ENCODE peak calls at places on chromosomes 6 and 20, in ten cellular contexts. J is uterus; G is stimulated activated CD4-positive, alpha-beta T cell treated with anti-CD3 and anti-CD28 coated beads, Interleukin-1b, Interleukin-23, amount 100 ng/mL, for 1 hour; Z is activated CD4-positive, alpha-beta T cell treated with anti-CD3 and anti-CD28 coated beads, Interleukin-2, amount 50 U/mL, for 1 hour; M is stimulated activated naive B cell treated with anti-CD40 and anti-IgM and Interleukin-4, amounts not matched to agents 10 μg/mL and 1 μg/mL and 100 μg/mL, for 72 hours; N is T-helper 2 cell; R is LHCN-M2; P is HFFc6; W is stimulated activated CD8-positive, alpha-beta memory T cell treated with anti-CD3 and anti-CD28 coated beads, Interleukin-7, amount 100 ng/mL, for 1 hour; F is left ventricle myocardium inferior. D is an unnamed sample.

GRCh38 chr6:7143161-7143974 is 35.6 kb downstream of the RREB1 start:
- DNase-seq in J (no peak), Z (no peak), W (no peak), F (no peak), G (no peak), R (peak), P (no peak), N (no peak), M (no peak), D (no peak)

GRCh38 chr20:19482726-19483125 is 270.3 kb downstream of the SLC24A3 start:
- DNase-seq in W (no peak), M (no peak), F (no peak), N (no peak), P (no peak), R (no peak), Z (no peak), J (no peak), G (no peak), D (no peak)

GRCh38 chr6:132750455-132751248 is 7.1 kb downstream of the VNN2 start:
- DNase-seq in N (peak), P (no peak), Z (no peak), F (no peak), W (no peak), R (no peak), J (no peak), G (no peak), M (no peak), D (no peak)

GRCh38 chr6:80610821-80611220 is 504.4 kb downstream of the BCKDHB start:
- DNase-seq in R (peak), Z (no peak), G (no peak), F (no peak), J (no peak), P (peak), N (no peak), W (no peak), M (no peak), D (peak)

GRCh38 chr20:64238115-64238825 is 17.3 kb upstream of the PCMTD2 start:
- DNase-seq in R (no peak), G (no peak), M (no peak), P (no peak), J (no peak), W (no peak), N (no peak), Z (no peak), F (no peak), D (no peak)

GRCh38 chr20:4488407-4489339 is 233.0 kb upstream of the PRND start:
- DNase-seq in J (no peak), F (no peak), N (no peak), W (no peak), Z (no peak), M (no peak), P (peak), G (no peak), R (peak), D (no peak)

GRCh38 chr6:142279350-142280180 is 22.2 kb upstream of the ADGRG6 start:
- DNase-seq in Z (no peak), F (no peak), W (no peak), G (no peak), P (peak), R (peak), M (no peak), J (no peak), N (no peak), D (no peak)

GRCh38 chr6:6588924-6589696 is 590 bp downstream of the LY86 start:
- DNase-seq in R (no peak), N (no peak), F (no peak), Z (no peak), P (no peak), G (no peak), W (no peak), J (no peak), M (peak), D (no peak)

GRCh38 chr20:46220808-46221207 is 87.5 kb downstream of the CDH22 start:
- DNase-seq in W (no peak), Z (no peak), M (no peak), G (no peak), N (no peak), R (peak), J (no peak), P (no peak), F (no peak), D (peak)

GRCh38 chr20:25565578-25566157 is 19.7 kb downstream of the NINL start:
- DNase-seq in R (no peak), W (no peak), G (no peak), P (no peak), M (no peak), F (no peak), J (no peak), N (no peak), Z (no peak), D (no peak)

GRCh38 chr6:72140795-72141194 is 254.4 kb downstream of the RIMS1 start:
- DNase-seq in F (no peak), Z (no peak), W (no peak), J (no peak), G (no peak), R (peak), M (no peak), P (peak), N (no peak), D (no peak)

GRCh38 chr20:61956396-61957342 is 109.0 kb downstream of the TAF4 start:
- DNase-seq in G (no peak), M (no peak), R (peak), P (no peak), Z (no peak), J (no peak), F (no peak), N (no peak), W (no peak), D (no peak)

GRCh38 chr6:125821825-125822281 is 31.1 kb downstream of the NCOA7 start:
- DNase-seq in R (no peak), Z (no peak), M (no peak), J (no peak), G (no peak), W (no peak), F (no peak), P (no peak), N (no peak), D (no peak)

GRCh38 chr20:33791021-33791420 is 20.1 kb upstream of the CHMP4B start:
- DNase-seq in R (no peak), G (no peak), P (no peak), W (no peak), N (no peak), Z (no peak), J (no peak), M (no peak), F (no peak), D (no peak)

GRCh38 chr6:24858154-24858801 is 59.6 kb upstream of the ARMH2 start:
- DNase-seq in W (no peak), P (peak), Z (no peak), M (peak), J (no peak), F (no peak), R (peak), N (peak), G (no peak), D (no peak)

GRCh38 chr6:48928937-48929336 is 534.1 kb downstream of the MMUT start:
- DNase-seq in G (no peak), F (no peak), W (no peak), R (peak), N (no peak), J (no peak), M (no peak), Z (no peak), P (no peak), D (peak)

GRCh38 chr20:47124235-47124717 is 229.6 kb downstream of the EYA2 start:
- DNase-seq in M (no peak), Z (no peak), G (no peak), R (no peak), F (no peak), N (no peak), P (no peak), W (no peak), J (no peak), D (no peak)

GRCh38 chr20:54291339-54292060 is 83.6 kb downstream of the PFDN4 start:
- DNase-seq in J (no peak), N (no peak), W (no peak), F (no peak), G (no peak), Z (no peak), R (no peak), M (no peak), P (no peak), D (no peak)

GRCh38 chr20:12592756-12593155 is 416.0 kb upstream of the SPTLC3 start:
- DNase-seq in W (no peak), P (no peak), G (no peak), N (no peak), R (no peak), M (no peak), J (no peak), Z (no peak), F (no peak), D (no peak)

GRCh38 chr20:61056627-61057312 is 195.3 kb upstream of the CDH4 start:
- DNase-seq in W (no peak), N (no peak), R (no peak), P (no peak), Z (no peak), J (no peak), M (no peak), F (no peak), G (no peak), D (no peak)

GRCh38 chr6:126148853-126149252 is 162.5 kb downstream of the TRMT11 start:
- DNase-seq in P (no peak), Z (no peak), F (no peak), W (no peak), J (no peak), R (no peak), N (no peak), M (no peak), G (no peak), D (no peak)

D was measured in A549.